ENCODE peak calls at places on chromosomes 16 and 17, in eight cellular contexts. P is cardiac muscle cell; H is HFF-Myc; X is activated CD8-positive, alpha-beta memory T cell treated with anti-CD3 and anti-CD28 coated beads for 1 hour; F is NCI-H345; K is stimulated activated CD8-positive, alpha-beta memory T cell treated with anti-CD3 and anti-CD28 coated beads, Interleukin-7, amount 100 ng/mL, for 1 hour; R is GM23338; G is IMR-90. A is an unnamed sample.

GRCh38 chr16:13421726-13422125 is 498.2 kb upstream of the ERCC4 start:
- DNase-seq in G (no peak), K (no peak), H (no peak), F (no peak), P (no peak), X (no peak), R (peak; percentile 34), A (peak; percentile 52)

GRCh38 chr16:9053006-9053601 is 38.3 kb upstream of the HAPSTR1 start:
- DNase-seq in R (peak; percentile 99), G (peak; percentile 75), P (peak; percentile 93), X (no peak), K (no peak), F (no peak), H (no peak), A (peak; percentile 70)

GRCh38 chr16:75550211-75550662 is 5.8 kb downstream of the TMEM231 start:
- DNase-seq in X (no peak), H (no peak), R (peak; percentile 89), F (no peak), K (no peak), P (peak; percentile 38), G (peak; percentile 43), A (no peak)

GRCh38 chr17:74825952-74826713 is 33.6 kb downstream of the GRIN2C start:
- DNase-seq in P (no peak), X (no peak), F (no peak), G (no peak), R (no peak), H (no peak), K (no peak), A (no peak)

GRCh38 chr17:40025991-40026815 is 11.0 kb downstream of the CSF3 start:
- DNase-seq in X (no peak), P (no peak), H (no peak), R (no peak), G (no peak), K (no peak), F (no peak), A (no peak)

GRCh38 chr17:68910256-68910705 is 44.9 kb downstream of the ABCA8 start:
- DNase-seq in P (peak; percentile 68), X (no peak), K (no peak), R (peak; percentile 5), F (no peak), H (no peak), G (peak; percentile 4), A (peak; percentile 19)

GRCh38 chr17:3920940-3921852 is 4.9 kb upstream of the P2RX1 start:
- DNase-seq in K (no peak), R (no peak), P (no peak), F (no peak), X (no peak), G (no peak), H (no peak), A (no peak)

GRCh38 chr16:62253926-62254325 is 217.7 kb upstream of the CDH8 start:
- DNase-seq in F (no peak), G (no peak), P (no peak), K (no peak), R (no peak), X (no peak), H (no peak), A (no peak)

GRCh38 chr17:2054740-2055493 is at the start of gene HIC1:
- DNase-seq in R (peak; percentile 82), K (peak; percentile 57), X (no peak), P (peak; percentile 84), G (peak; percentile 73), H (no peak), F (peak; percentile 40), A (peak; percentile 62)

GRCh38 chr16:23801387-23801786 is 34.4 kb upstream of the PRKCB start:
- DNase-seq in P (peak; percentile 74), F (peak; percentile 54), H (peak; percentile 35), K (peak; percentile 57), R (peak; percentile 87), X (peak; percentile 34), G (peak; percentile 51), A (peak; percentile 37)

GRCh38 chr16:4607841-4608703 is 6.6 kb downstream of the UBALD1 start:
- DNase-seq in H (no peak), X (no peak), F (no peak), R (no peak), P (no peak), G (no peak), K (no peak), A (no peak)

GRCh38 chr16:67661101-67661661 is 421 bp downstream of the PARD6A start:
- DNase-seq in P (peak; percentile 42), F (no peak), K (no peak), G (peak; percentile 52), H (no peak), X (no peak), R (peak; percentile 86), A (no peak)

GRCh38 chr16:30977502-30977901 is 7.5 kb upstream of the HSD3B7 start:
- DNase-seq in F (no peak), P (no peak), R (peak; percentile 84), H (no peak), K (no peak), X (no peak), G (no peak), A (peak; percentile 22)

A was measured in LHCN-M2.